ENCODE peak calls at places on chromosomes 2 and 18, in five cellular contexts. One of them, this sample, is unnamed.

GRCh38 chr2:189685540-189686229 is 11.2 kb downstream of the ANKAR start:
- DNase-seq in A549: no peak
- DNase-seq in neuronal stem cell: no peak
- DNase-seq in mesendoderm: no peak
- DNase-seq in GM23338: peak
- DNase-seq in this sample: no peak

GRCh38 chr2:188813315-188813714 is 160.9 kb upstream of the COL3A1 start:
- DNase-seq in A549: no peak
- DNase-seq in mesendoderm: no peak
- DNase-seq in neuronal stem cell: no peak
- DNase-seq in GM23338: no peak
- DNase-seq in this sample: no peak

GRCh38 chr18:61893971-61894750 is 1.4 kb upstream of the RNF152 start:
- DNase-seq in A549: peak
- DNase-seq in neuronal stem cell: peak
- DNase-seq in GM23338: peak
- DNase-seq in mesendoderm: peak
- DNase-seq in this sample: peak

GRCh38 chr2:11008773-11009172 is 97.0 kb downstream of the KCNF1 start:
- DNase-seq in neuronal stem cell: no peak
- DNase-seq in A549: no peak
- DNase-seq in GM23338: no peak
- DNase-seq in mesendoderm: no peak
- DNase-seq in this sample: no peak

GRCh38 chr18:35580748-35581534 is 599 bp upstream of the GALNT1 start:
- DNase-seq in mesendoderm: peak
- DNase-seq in GM23338: peak
- DNase-seq in A549: peak
- DNase-seq in neuronal stem cell: peak
- DNase-seq in this sample: peak

GRCh38 chr2:100067796-100068195 is 74.6 kb downstream of the AFF3 start:
- DNase-seq in mesendoderm: no peak
- DNase-seq in neuronal stem cell: no peak
- DNase-seq in GM23338: no peak
- DNase-seq in A549: no peak
- DNase-seq in this sample: no peak

GRCh38 chr2:98761267-98761781 is 30.4 kb upstream of the MGAT4A start:
- DNase-seq in mesendoderm: no peak
- DNase-seq in A549: no peak
- DNase-seq in neuronal stem cell: no peak
- DNase-seq in GM23338: peak
- DNase-seq in this sample: no peak

GRCh38 chr2:219396863-219397457 is 9.2 kb upstream of the DNPEP start:
- DNase-seq in A549: no peak
- DNase-seq in mesendoderm: no peak
- DNase-seq in neuronal stem cell: no peak
- DNase-seq in GM23338: no peak
- DNase-seq in this sample: no peak

GRCh38 chr2:45316576-45317338 is 294.3 kb downstream of the SRBD1 start:
- DNase-seq in GM23338: no peak
- DNase-seq in A549: no peak
- DNase-seq in neuronal stem cell: no peak
- DNase-seq in mesendoderm: no peak
- DNase-seq in this sample: no peak

GRCh38 chr18:13179566-13180113 is 38.9 kb upstream of the LDLRAD4 start:
- DNase-seq in GM23338: no peak
- DNase-seq in neuronal stem cell: no peak
- DNase-seq in mesendoderm: no peak
- DNase-seq in A549: no peak
- DNase-seq in this sample: no peak

GRCh38 chr18:73824684-73825083 is 322.9 kb downstream of the FBXO15 start:
- DNase-seq in A549: no peak
- DNase-seq in mesendoderm: no peak
- DNase-seq in neuronal stem cell: no peak
- DNase-seq in GM23338: no peak
- DNase-seq in this sample: no peak

GRCh38 chr18:58496937-58497336 is 132.0 kb downstream of the ALPK2 start:
- DNase-seq in neuronal stem cell: no peak
- DNase-seq in mesendoderm: peak
- DNase-seq in GM23338: peak
- DNase-seq in A549: peak
- DNase-seq in this sample: no peak

GRCh38 chr2:197805598-197806316 is 1.4 kb downstream of the PLCL1 start:
- DNase-seq in neuronal stem cell: no peak
- DNase-seq in mesendoderm: no peak
- DNase-seq in A549: no peak
- DNase-seq in GM23338: peak
- DNase-seq in this sample: no peak

GRCh38 chr18:6979954-6980353 is 137.6 kb downstream of the LAMA1 start:
- DNase-seq in GM23338: no peak
- DNase-seq in mesendoderm: peak
- DNase-seq in neuronal stem cell: no peak
- DNase-seq in A549: no peak
- DNase-seq in this sample: no peak

GRCh38 chr18:2146092-2146491 is 425.2 kb downstream of the METTL4 start:
- DNase-seq in neuronal stem cell: no peak
- DNase-seq in GM23338: no peak
- DNase-seq in A549: no peak
- DNase-seq in mesendoderm: no peak
- DNase-seq in this sample: no peak

GRCh38 chr18:75216926-75217303 is 6.3 kb downstream of the TSHZ1 start:
- DNase-seq in GM23338: no peak
- DNase-seq in neuronal stem cell: no peak
- DNase-seq in mesendoderm: no peak
- DNase-seq in A549: no peak
- DNase-seq in this sample: no peak

GRCh38 chr2:26579723-26580040 is 61.5 kb downstream of the CIB4 start:
- DNase-seq in mesendoderm: no peak
- DNase-seq in A549: no peak
- DNase-seq in neuronal stem cell: no peak
- DNase-seq in GM23338: no peak
- DNase-seq in this sample: no peak

GRCh38 chr18:49201464-49201863 is 250.7 kb upstream of the SMAD7 start:
- DNase-seq in GM23338: no peak
- DNase-seq in neuronal stem cell: no peak
- DNase-seq in A549: no peak
- DNase-seq in mesendoderm: no peak
- DNase-seq in this sample: no peak

GRCh38 chr2:96159084-96159830 is 14.0 kb upstream of the DUSP2 start:
- DNase-seq in GM23338: no peak
- DNase-seq in mesendoderm: no peak
- DNase-seq in A549: no peak
- DNase-seq in neuronal stem cell: no peak
- DNase-seq in this sample: peak

GRCh38 chr2:11027195-11027594 is 115.5 kb downstream of the KCNF1 start:
- DNase-seq in neuronal stem cell: no peak
- DNase-seq in GM23338: no peak
- DNase-seq in A549: no peak
- DNase-seq in mesendoderm: no peak
- DNase-seq in this sample: no peak

GRCh38 chr2:138948070-138948539 is 167.9 kb upstream of the NXPH2 start:
- DNase-seq in neuronal stem cell: no peak
- DNase-seq in mesendoderm: peak
- DNase-seq in GM23338: no peak
- DNase-seq in A549: peak
- DNase-seq in this sample: no peak

GRCh38 chr2:47697000-47697601 is 85.8 kb upstream of the MSH6 start:
- DNase-seq in neuronal stem cell: no peak
- DNase-seq in mesendoderm: peak
- DNase-seq in GM23338: no peak
- DNase-seq in A549: no peak
- DNase-seq in this sample: no peak
- H3K4me3 ChIP-seq in neuronal stem cell: no peak
- H3K4me3 ChIP-seq in mesendoderm: no peak
- H3K4me3 ChIP-seq in GM23338: peak
- H3K4me3 ChIP-seq in A549: no peak
- H3K4me3 ChIP-seq in this sample: no peak

GRCh38 chr2:159807183-159808037 is 9.4 kb upstream of the CD302 start:
- DNase-seq in mesendoderm: peak
- DNase-seq in GM23338: peak
- DNase-seq in neuronal stem cell: peak
- DNase-seq in A549: peak
- DNase-seq in this sample: no peak
- H3K27ac ChIP-seq in mesendoderm: no peak
- H3K27ac ChIP-seq in GM23338: no peak
- H3K27ac ChIP-seq in neuronal stem cell: no peak
- H3K27ac ChIP-seq in A549: no peak
- H3K27ac ChIP-seq in this sample: no peak

GRCh38 chr18:24659837-24660720 is 199.6 kb downstream of the HRH4 start:
- DNase-seq in GM23338: no peak
- DNase-seq in A549: no peak
- DNase-seq in neuronal stem cell: no peak
- DNase-seq in mesendoderm: no peak
- DNase-seq in this sample: peak
- H3K4me3 ChIP-seq in GM23338: no peak
- H3K4me3 ChIP-seq in A549: no peak
- H3K4me3 ChIP-seq in neuronal stem cell: no peak
- H3K4me3 ChIP-seq in mesendoderm: no peak
- H3K4me3 ChIP-seq in this sample: peak

DNA sequence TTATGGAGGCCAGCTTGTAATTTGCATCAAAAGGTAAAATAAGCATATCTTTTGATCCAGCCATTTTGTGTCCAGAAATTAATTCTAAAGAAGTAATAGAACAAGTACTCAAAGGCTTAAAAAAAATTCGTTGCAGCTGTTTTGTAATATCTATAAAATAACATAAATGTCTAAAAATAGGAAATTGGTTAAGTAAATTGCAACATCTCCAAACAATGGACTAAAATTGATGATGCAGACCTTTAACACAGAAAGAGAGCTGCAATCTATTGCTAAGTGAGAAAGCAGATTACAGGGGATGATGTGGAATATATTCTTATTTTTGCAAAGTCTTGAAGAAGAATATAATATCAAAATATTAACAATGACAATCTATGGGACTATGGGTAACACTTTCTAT is 19.4 kb downstream of the AAK1 start:
- DNase-seq in GM23338: no peak
- DNase-seq in mesendoderm: no peak
- DNase-seq in neuronal stem cell: no peak
- DNase-seq in A549: no peak
- DNase-seq in this sample: no peak
- H3K27ac ChIP-seq in GM23338: no peak
- H3K27ac ChIP-seq in mesendoderm: no peak
- H3K27ac ChIP-seq in neuronal stem cell: no peak
- H3K27ac ChIP-seq in A549: no peak
- H3K27ac ChIP-seq in this sample: no peak

DNA sequence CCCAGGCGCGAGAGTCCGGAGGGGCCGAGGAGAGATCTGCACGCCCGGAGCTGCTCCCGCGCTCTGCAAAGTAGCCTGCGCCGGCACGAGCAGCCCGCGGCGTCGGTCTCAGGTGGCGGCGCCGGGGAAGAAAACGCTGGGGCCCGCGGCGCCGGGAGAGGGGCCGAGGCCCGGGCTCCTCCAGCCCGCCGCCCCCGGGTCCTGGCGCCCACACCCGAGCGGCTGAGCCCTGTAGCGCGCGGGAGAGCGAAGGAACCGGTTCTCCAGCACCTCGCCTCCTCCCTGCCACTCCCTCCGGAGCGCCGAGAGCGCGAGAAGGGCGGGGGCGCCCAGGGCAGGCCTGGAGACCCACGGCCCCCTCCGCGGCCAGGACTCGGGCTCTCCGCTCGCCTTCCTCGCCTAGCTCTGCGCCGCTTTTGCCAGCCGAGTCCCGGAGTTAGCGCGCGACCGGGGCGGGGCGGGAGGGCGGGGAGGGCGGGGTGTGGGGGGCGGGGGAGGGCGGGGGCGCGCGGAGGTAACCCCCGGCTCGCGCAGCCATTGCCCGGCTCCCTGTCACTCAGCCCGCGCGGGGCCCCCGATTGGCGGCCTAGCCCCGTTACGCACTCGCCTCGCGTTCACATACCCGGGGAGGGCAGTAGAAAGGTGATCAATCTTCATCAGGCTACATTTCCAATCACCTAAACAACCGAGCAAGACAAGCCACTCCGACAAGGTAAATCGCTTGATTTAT is at the start of gene OTX1:
- DNase-seq in A549: peak
- DNase-seq in GM23338: peak
- DNase-seq in neuronal stem cell: peak
- DNase-seq in mesendoderm: peak
- DNase-seq in this sample: peak
- H3K4me3 ChIP-seq in A549: peak
- H3K4me3 ChIP-seq in GM23338: peak
- H3K4me3 ChIP-seq in neuronal stem cell: peak
- H3K4me3 ChIP-seq in mesendoderm: peak
- H3K4me3 ChIP-seq in this sample: peak

DNA sequence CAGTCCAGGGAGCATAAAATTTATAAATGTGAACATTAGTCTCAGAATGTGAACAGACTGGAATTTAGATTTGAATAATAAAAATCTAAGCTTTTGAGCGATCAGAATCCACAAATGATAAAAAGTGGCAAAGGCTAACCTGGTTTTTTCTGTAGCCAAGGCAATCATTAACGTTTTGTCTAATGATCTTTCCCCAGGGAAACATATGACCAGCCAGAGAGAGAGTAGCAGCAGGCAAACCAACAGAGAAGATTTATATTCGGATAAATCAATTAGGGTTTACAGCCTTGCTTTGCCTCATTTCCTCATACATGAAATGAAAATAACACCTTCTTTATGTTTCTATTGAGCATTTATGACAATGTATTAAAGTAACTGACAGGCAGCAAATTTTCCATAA is 14.5 kb downstream of the TIA1 start:
- DNase-seq in A549: no peak
- DNase-seq in neuronal stem cell: no peak
- DNase-seq in mesendoderm: no peak
- DNase-seq in GM23338: no peak
- DNase-seq in this sample: no peak
- H3K27ac ChIP-seq in A549: no peak
- H3K27ac ChIP-seq in neuronal stem cell: no peak
- H3K27ac ChIP-seq in mesendoderm: no peak
- H3K27ac ChIP-seq in GM23338: no peak
- H3K27ac ChIP-seq in this sample: no peak